ENCODE peak calls at places on chromosome 19, in ten cellular contexts. One of them, this sample, is unnamed.

GRCh38 chr19:47230921-47231214 is at the start of gene BBC3:
- DNase-seq in NCI-H82: no peak
- DNase-seq in H54: no peak
- DNase-seq in cardiac fibroblast: no peak
- DNase-seq in activated T-cell treated with anti-CD3 and anti-CD28 coated beads, Interleukin-2, amount 50 U/mL, for 24 hours: no peak
- DNase-seq in WTC11: no peak
- DNase-seq in CD4-positive, alpha-beta T cell: no peak
- DNase-seq in heart left ventricle: no peak
- DNase-seq in activated CD4-positive, CD25-positive, alpha-beta regulatory T cell treated with anti-CD3 and anti-CD28 coated beads, Interleukin-2, amount 50 U/mL, for 16 hours: no peak
- DNase-seq in hepatocyte: no peak
- DNase-seq in this sample: no peak

GRCh38 chr19:42350417-42350816 is 25.0 kb downstream of the MEGF8 start:
- DNase-seq in hepatocyte: no peak
- DNase-seq in NCI-H82: no peak
- DNase-seq in cardiac fibroblast: no peak
- DNase-seq in CD4-positive, alpha-beta T cell: no peak
- DNase-seq in activated CD4-positive, CD25-positive, alpha-beta regulatory T cell treated with anti-CD3 and anti-CD28 coated beads, Interleukin-2, amount 50 U/mL, for 16 hours: no peak
- DNase-seq in heart left ventricle: no peak
- DNase-seq in activated T-cell treated with anti-CD3 and anti-CD28 coated beads, Interleukin-2, amount 50 U/mL, for 24 hours: no peak
- DNase-seq in WTC11: no peak
- DNase-seq in H54: no peak
- DNase-seq in this sample: no peak

GRCh38 chr19:36169084-36169760 is 17.0 kb upstream of the COX7A1 start:
- DNase-seq in activated T-cell treated with anti-CD3 and anti-CD28 coated beads, Interleukin-2, amount 50 U/mL, for 24 hours: no peak
- DNase-seq in heart left ventricle: peak
- DNase-seq in H54: no peak
- DNase-seq in hepatocyte: peak
- DNase-seq in activated CD4-positive, CD25-positive, alpha-beta regulatory T cell treated with anti-CD3 and anti-CD28 coated beads, Interleukin-2, amount 50 U/mL, for 16 hours: no peak
- DNase-seq in NCI-H82: peak
- DNase-seq in cardiac fibroblast: no peak
- DNase-seq in CD4-positive, alpha-beta T cell: no peak
- DNase-seq in WTC11: no peak
- DNase-seq in this sample: no peak

GRCh38 chr19:5093297-5093858 is 124.5 kb downstream of the KDM4B start:
- DNase-seq in activated T-cell treated with anti-CD3 and anti-CD28 coated beads, Interleukin-2, amount 50 U/mL, for 24 hours: no peak
- DNase-seq in H54: no peak
- DNase-seq in heart left ventricle: peak
- DNase-seq in hepatocyte: no peak
- DNase-seq in NCI-H82: no peak
- DNase-seq in activated CD4-positive, CD25-positive, alpha-beta regulatory T cell treated with anti-CD3 and anti-CD28 coated beads, Interleukin-2, amount 50 U/mL, for 16 hours: no peak
- DNase-seq in CD4-positive, alpha-beta T cell: no peak
- DNase-seq in WTC11: no peak
- DNase-seq in cardiac fibroblast: no peak
- DNase-seq in this sample: no peak

GRCh38 chr19:56912406-56912805 is 71.9 kb upstream of the PEG3 start:
- DNase-seq in NCI-H82: no peak
- DNase-seq in cardiac fibroblast: no peak
- DNase-seq in H54: no peak
- DNase-seq in activated T-cell treated with anti-CD3 and anti-CD28 coated beads, Interleukin-2, amount 50 U/mL, for 24 hours: no peak
- DNase-seq in hepatocyte: no peak
- DNase-seq in activated CD4-positive, CD25-positive, alpha-beta regulatory T cell treated with anti-CD3 and anti-CD28 coated beads, Interleukin-2, amount 50 U/mL, for 16 hours: no peak
- DNase-seq in heart left ventricle: no peak
- DNase-seq in CD4-positive, alpha-beta T cell: no peak
- DNase-seq in WTC11: no peak
- DNase-seq in this sample: no peak

GRCh38 chr19:46958542-46958941 is 61.1 kb upstream of the NPAS1 start:
- DNase-seq in NCI-H82: no peak
- DNase-seq in activated T-cell treated with anti-CD3 and anti-CD28 coated beads, Interleukin-2, amount 50 U/mL, for 24 hours: no peak
- DNase-seq in hepatocyte: no peak
- DNase-seq in CD4-positive, alpha-beta T cell: no peak
- DNase-seq in H54: no peak
- DNase-seq in cardiac fibroblast: peak
- DNase-seq in activated CD4-positive, CD25-positive, alpha-beta regulatory T cell treated with anti-CD3 and anti-CD28 coated beads, Interleukin-2, amount 50 U/mL, for 16 hours: no peak
- DNase-seq in heart left ventricle: no peak
- DNase-seq in WTC11: no peak
- DNase-seq in this sample: no peak

GRCh38 chr19:3821156-3821555 is 35.0 kb upstream of the MATK start:
- DNase-seq in cardiac fibroblast: no peak
- DNase-seq in NCI-H82: no peak
- DNase-seq in hepatocyte: no peak
- DNase-seq in activated T-cell treated with anti-CD3 and anti-CD28 coated beads, Interleukin-2, amount 50 U/mL, for 24 hours: no peak
- DNase-seq in heart left ventricle: no peak
- DNase-seq in H54: no peak
- DNase-seq in WTC11: no peak
- DNase-seq in CD4-positive, alpha-beta T cell: no peak
- DNase-seq in activated CD4-positive, CD25-positive, alpha-beta regulatory T cell treated with anti-CD3 and anti-CD28 coated beads, Interleukin-2, amount 50 U/mL, for 16 hours: no peak
- DNase-seq in this sample: no peak

GRCh38 chr19:15563325-15563794 is 51.7 kb upstream of the CYP4F8 start:
- DNase-seq in activated T-cell treated with anti-CD3 and anti-CD28 coated beads, Interleukin-2, amount 50 U/mL, for 24 hours: no peak
- DNase-seq in WTC11: no peak
- DNase-seq in NCI-H82: peak
- DNase-seq in cardiac fibroblast: peak
- DNase-seq in activated CD4-positive, CD25-positive, alpha-beta regulatory T cell treated with anti-CD3 and anti-CD28 coated beads, Interleukin-2, amount 50 U/mL, for 16 hours: no peak
- DNase-seq in CD4-positive, alpha-beta T cell: no peak
- DNase-seq in H54: no peak
- DNase-seq in heart left ventricle: no peak
- DNase-seq in hepatocyte: no peak
- DNase-seq in this sample: no peak

GRCh38 chr19:45450042-45450380 is 17.8 kb upstream of the FOSB start:
- DNase-seq in cardiac fibroblast: no peak
- DNase-seq in CD4-positive, alpha-beta T cell: no peak
- DNase-seq in NCI-H82: no peak
- DNase-seq in WTC11: no peak
- DNase-seq in heart left ventricle: no peak
- DNase-seq in H54: no peak
- DNase-seq in activated CD4-positive, CD25-positive, alpha-beta regulatory T cell treated with anti-CD3 and anti-CD28 coated beads, Interleukin-2, amount 50 U/mL, for 16 hours: no peak
- DNase-seq in activated T-cell treated with anti-CD3 and anti-CD28 coated beads, Interleukin-2, amount 50 U/mL, for 24 hours: no peak
- DNase-seq in hepatocyte: no peak
- DNase-seq in this sample: no peak